ENCODE peak calls at places on chromosomes 4 and X, in six cellular contexts. W is hepatocyte, F is neural progenitor cell, V is fibroblast of mammary gland, P is nephron progenitor cell, S is heart right ventricle. E is an unnamed sample.

GRCh38 chr4:110869114-110869513 is 246.2 kb upstream of the PITX2 start:
- DNase-seq in W (no peak), F (no peak), V (peak), P (no peak), S (no peak), E (no peak)

GRCh38 chr4:113869743-113870375 is 108.3 kb upstream of the CAMK2D start:
- DNase-seq in W (peak), F (no peak), V (peak), P (no peak), S (no peak), E (peak)

GRCh38 chr4:174775366-174775765 is 53.7 kb downstream of the GLRA3 start:
- DNase-seq in W (no peak), F (no peak), V (no peak), P (no peak), S (no peak), E (no peak)

GRCh38 chrX:98371994-98372393 is 1488.3 kb downstream of the RPA4 start:
- DNase-seq in W (no peak), F (peak), V (no peak), P (no peak), S (no peak), E (no peak)

GRCh38 chr4:37561803-37562207 is 124.4 kb downstream of the RELL1 start:
- DNase-seq in W (peak), F (no peak), V (peak), P (no peak), S (no peak), E (no peak)

GRCh38 chrX:72123471-72124185 is 8.1 kb downstream of the RTL5 start:
- DNase-seq in W (peak), F (peak), V (no peak), P (peak), S (peak), E (no peak)

GRCh38 chr4:185082549-185082948 is 60.5 kb upstream of the SLC25A4 start:
- DNase-seq in W (no peak), F (no peak), V (peak), P (no peak), S (no peak), E (no peak)

GRCh38 chr4:124060261-124060918 is 652.1 kb downstream of the ANKRD50 start:
- DNase-seq in W (peak), F (no peak), V (peak), P (no peak), S (peak), E (no peak)

GRCh38 chrX:110992611-110993010 is 103.4 kb upstream of the PAK3 start:
- DNase-seq in W (peak), F (peak), V (peak), P (peak), S (no peak), E (no peak)

GRCh38 chrX:45295587-45295986 is 94.9 kb upstream of the DIPK2B start:
- DNase-seq in W (peak), F (no peak), V (peak), P (peak), S (no peak), E (no peak)

GRCh38 chrX:13223868-13224555 is 95.8 kb downstream of the ATXN3L start:
- DNase-seq in W (peak), F (no peak), V (peak), P (no peak), S (peak), E (no peak)

GRCh38 chrX:20488473-20488872 is 221.8 kb upstream of the RPS6KA3 start:
- DNase-seq in W (no peak), F (no peak), V (no peak), P (no peak), S (no peak), E (no peak)

GRCh38 chr4:13762126-13762525 is 134.6 kb upstream of the BOD1L1 start:
- DNase-seq in W (no peak), F (no peak), V (peak), P (no peak), S (no peak), E (no peak)

DNA sequence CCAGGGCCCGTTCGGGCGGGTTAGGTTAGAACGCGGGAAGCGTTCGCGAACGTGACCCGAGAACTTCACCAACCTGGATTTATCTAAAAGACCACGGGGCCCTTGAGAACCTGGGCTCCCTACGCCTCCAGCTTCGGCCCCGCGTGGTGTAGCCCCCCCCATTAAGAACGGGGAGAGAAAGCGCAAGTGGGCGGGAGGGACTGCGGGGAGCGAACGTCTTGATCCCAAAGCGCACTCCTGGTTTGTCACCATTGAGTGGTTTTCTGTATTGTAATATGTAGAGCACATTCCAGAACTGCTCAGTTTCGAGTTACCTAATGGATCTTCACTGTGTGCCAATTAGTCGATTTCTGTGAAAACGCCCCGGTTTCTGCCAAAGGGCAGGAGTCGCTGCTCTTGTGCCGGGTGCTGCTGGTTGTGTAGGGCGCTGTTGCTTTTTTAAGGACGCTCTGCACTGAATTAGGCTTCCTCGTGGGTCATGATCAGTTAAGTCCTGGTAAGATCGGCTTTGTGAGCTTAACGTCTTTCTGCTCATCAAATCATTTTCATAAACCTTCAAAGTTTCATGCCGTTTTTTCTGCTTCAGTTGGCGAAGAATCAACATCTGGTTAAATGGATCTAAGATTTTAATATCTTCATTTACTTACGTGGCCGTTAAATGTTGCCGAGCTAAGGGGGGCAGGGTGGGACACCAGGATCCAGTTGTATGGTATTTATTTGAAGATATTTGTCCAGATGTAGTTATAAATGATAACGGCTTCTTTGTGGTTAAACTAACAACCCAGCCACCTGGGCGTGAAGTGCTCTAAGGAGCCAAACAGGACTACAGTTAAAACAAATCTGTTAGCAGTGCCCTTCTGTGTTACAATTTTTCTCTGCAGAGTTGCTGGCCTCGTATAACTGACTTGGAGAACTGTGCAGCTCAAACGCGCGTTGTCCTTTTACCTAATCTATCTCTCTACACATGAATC is 808 bp downstream of the MND1 start:
- DNase-seq in W (peak), F (peak), V (peak), P (peak), S (peak), E (peak)
- TF ChIP-seq CTCF in W (no peak), F (peak), V (peak), P (no peak), S (peak), E (no peak)

GRCh38 chr4:149166365-149166764 is 649.3 kb downstream of the IQCM start:
- DNase-seq in W (no peak), F (no peak), V (no peak), P (no peak), S (no peak), E (no peak)
- TF ChIP-seq CTCF in W (no peak), F (no peak), V (no peak), P (no peak), S (no peak), E (no peak)

DNA sequence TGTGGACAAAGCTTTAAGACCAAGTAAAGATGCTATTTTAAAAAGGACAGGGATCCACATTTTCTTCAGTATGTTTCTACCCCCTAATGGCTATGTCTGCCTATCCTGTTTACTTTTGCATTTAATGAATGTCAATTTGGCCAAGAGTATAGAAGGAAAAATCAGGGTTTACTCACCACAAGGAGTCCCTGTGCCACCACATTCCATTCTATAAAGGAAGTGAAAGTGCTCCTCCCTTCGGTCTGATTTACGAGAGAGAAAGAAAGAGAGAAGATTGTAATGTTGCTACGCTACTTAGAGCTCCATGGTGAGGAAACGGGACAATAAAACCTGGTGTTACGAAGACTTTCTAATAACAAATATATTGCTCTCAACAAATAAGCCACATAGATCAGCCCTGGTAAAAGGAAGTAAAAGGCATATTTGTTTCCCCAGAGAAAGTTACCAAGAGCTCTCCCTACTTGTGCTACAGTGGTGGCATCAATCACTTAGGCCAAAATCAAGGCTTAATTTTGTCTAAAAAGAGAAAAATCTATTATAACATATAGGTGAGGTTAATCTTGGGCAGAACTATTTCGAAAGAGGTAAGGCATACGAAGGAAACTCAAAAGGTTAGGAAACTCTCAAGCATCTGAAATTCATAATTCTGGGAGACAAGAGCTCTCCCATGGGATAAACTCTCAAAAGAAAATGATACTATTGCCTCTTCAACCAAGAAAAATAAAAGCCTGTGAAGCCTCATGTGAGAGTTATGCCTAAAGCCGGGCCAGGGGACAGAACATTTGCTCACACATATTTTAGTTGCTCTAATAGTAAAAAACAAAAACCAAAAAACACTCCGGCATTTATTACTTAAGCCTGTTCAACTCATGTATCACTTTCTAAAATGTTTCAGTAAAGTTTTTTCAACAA is 29.5 kb downstream of the TAPT1 start:
- DNase-seq in W (peak), F (peak), V (peak), P (peak), S (peak), E (no peak)
- TF ChIP-seq CTCF in W (peak), F (peak), V (peak), P (peak), S (peak), E (no peak)

GRCh38 chr4:122602277-122603142 is 18.4 kb downstream of the IL21 start:
- DNase-seq in W (peak), F (peak), V (peak), P (no peak), S (no peak), E (no peak)
- TF ChIP-seq CTCF in W (peak), F (peak), V (peak), P (no peak), S (peak), E (no peak)

DNA sequence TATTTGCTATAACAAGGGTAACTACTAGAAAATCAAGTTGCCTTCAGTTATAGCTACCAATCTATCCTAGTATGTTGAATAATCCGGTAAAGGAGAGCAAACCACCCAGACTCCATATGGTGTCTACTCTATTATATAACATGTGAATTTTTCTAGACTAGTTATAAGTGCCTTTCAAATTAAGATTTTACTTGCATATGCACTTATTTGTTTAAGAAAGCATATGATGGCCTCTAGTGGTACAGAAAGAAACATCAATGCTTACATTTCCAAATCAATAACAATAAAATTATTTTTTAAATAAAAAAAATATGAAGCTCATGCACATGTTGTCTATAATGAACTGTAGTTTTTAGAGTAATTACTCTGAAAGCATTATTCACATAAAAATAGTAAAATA is 1516.4 kb upstream of the PABPC4L start:
- DNase-seq in W (no peak), F (no peak), V (no peak), P (no peak), S (no peak), E (no peak)
- TF ChIP-seq CTCF in W (peak), F (peak), V (no peak), P (no peak), S (peak), E (no peak)

GRCh38 chrX:106404512-106404911 is 207.3 kb upstream of the RADX start:
- DNase-seq in W (peak), F (no peak), V (no peak), P (no peak), S (no peak), E (no peak)
- TF ChIP-seq CTCF in W (peak), F (peak), V (peak), P (no peak), S (no peak), E (no peak)

GRCh38 chr4:6343950-6344408 is 74.3 kb downstream of the WFS1 start:
- DNase-seq in W (peak), F (no peak), V (peak), P (no peak), S (no peak), E (no peak)
- TF ChIP-seq CTCF in W (peak), F (peak), V (no peak), P (no peak), S (no peak), E (no peak)

E was measured in activated B cell treated with CpG ODN at 0.5 μM for 24 hours.